ENCODE peak calls at places on chromosomes 11 and 22, in nine cellular contexts. One of them, this sample, is unnamed.

GRCh38 chr11:72409458-72409857 is 24.9 kb downstream of the CLPB start:
- DNase-seq in fibroblast of mammary gland: no peak
- DNase-seq in BE2C: no peak
- DNase-seq in fibroblast of lung: no peak
- DNase-seq in IMR-90: no peak
- DNase-seq in fibroblast of villous mesenchyme: no peak
- DNase-seq in uterus: no peak
- DNase-seq in brain microvascular endothelial cell: no peak
- DNase-seq in A549: no peak
- DNase-seq in this sample: no peak

GRCh38 chr22:35400335-35400680 is 368 bp downstream of the MCM5 start:
- DNase-seq in brain microvascular endothelial cell: no peak
- DNase-seq in uterus: no peak
- DNase-seq in IMR-90: no peak
- DNase-seq in A549: no peak
- DNase-seq in fibroblast of villous mesenchyme: no peak
- DNase-seq in fibroblast of mammary gland: no peak
- DNase-seq in BE2C: no peak
- DNase-seq in fibroblast of lung: no peak
- DNase-seq in this sample: no peak

GRCh38 chr22:45064313-45065268 is 54.8 kb upstream of the PHF21B start:
- DNase-seq in fibroblast of villous mesenchyme: peak; percentile 83
- DNase-seq in IMR-90: peak; percentile 87
- DNase-seq in fibroblast of mammary gland: peak; percentile 91
- DNase-seq in A549: no peak
- DNase-seq in BE2C: no peak
- DNase-seq in uterus: no peak
- DNase-seq in brain microvascular endothelial cell: peak; percentile 73
- DNase-seq in fibroblast of lung: peak; percentile 66
- DNase-seq in this sample: no peak

GRCh38 chr11:38226684-38227083 is 1628.6 kb upstream of the RAG2 start:
- DNase-seq in fibroblast of mammary gland: no peak
- DNase-seq in brain microvascular endothelial cell: no peak
- DNase-seq in fibroblast of villous mesenchyme: no peak
- DNase-seq in BE2C: no peak
- DNase-seq in IMR-90: no peak
- DNase-seq in uterus: no peak
- DNase-seq in A549: no peak
- DNase-seq in fibroblast of lung: no peak
- DNase-seq in this sample: no peak

GRCh38 chr11:122368796-122369195 is 252.8 kb upstream of the BLID start:
- DNase-seq in IMR-90: no peak
- DNase-seq in brain microvascular endothelial cell: no peak
- DNase-seq in fibroblast of lung: no peak
- DNase-seq in fibroblast of villous mesenchyme: no peak
- DNase-seq in A549: no peak
- DNase-seq in fibroblast of mammary gland: no peak
- DNase-seq in uterus: no peak
- DNase-seq in BE2C: no peak
- DNase-seq in this sample: no peak

GRCh38 chr11:111206472-111206871 is 39.1 kb upstream of the POU2AF2 start:
- DNase-seq in BE2C: no peak
- DNase-seq in A549: peak; percentile 8
- DNase-seq in fibroblast of mammary gland: peak; percentile 62
- DNase-seq in uterus: no peak
- DNase-seq in IMR-90: peak; percentile 81
- DNase-seq in fibroblast of villous mesenchyme: peak; percentile 59
- DNase-seq in fibroblast of lung: peak; percentile 67
- DNase-seq in brain microvascular endothelial cell: peak; percentile 52
- DNase-seq in this sample: peak; percentile 26

GRCh38 chr11:78418584-78419211 is 1.1 kb upstream of the GAB2 start:
- DNase-seq in uterus: no peak
- DNase-seq in IMR-90: peak; percentile 27
- DNase-seq in BE2C: no peak
- DNase-seq in fibroblast of mammary gland: peak; percentile 22
- DNase-seq in fibroblast of lung: no peak
- DNase-seq in brain microvascular endothelial cell: peak; percentile 2
- DNase-seq in A549: no peak
- DNase-seq in fibroblast of villous mesenchyme: peak; percentile 44
- DNase-seq in this sample: no peak

GRCh38 chr22:50340157-50340879 is 2.8 kb upstream of the PPP6R2 start:
- DNase-seq in fibroblast of mammary gland: no peak
- DNase-seq in fibroblast of lung: no peak
- DNase-seq in A549: no peak
- DNase-seq in BE2C: peak; percentile 55
- DNase-seq in uterus: no peak
- DNase-seq in fibroblast of villous mesenchyme: no peak
- DNase-seq in IMR-90: no peak
- DNase-seq in brain microvascular endothelial cell: no peak
- DNase-seq in this sample: no peak

GRCh38 chr11:123362941-123363340 is 67.1 kb upstream of the GRAMD1B start:
- DNase-seq in BE2C: no peak
- DNase-seq in IMR-90: no peak
- DNase-seq in fibroblast of villous mesenchyme: no peak
- DNase-seq in fibroblast of lung: no peak
- DNase-seq in A549: no peak
- DNase-seq in uterus: no peak
- DNase-seq in fibroblast of mammary gland: no peak
- DNase-seq in brain microvascular endothelial cell: no peak
- DNase-seq in this sample: no peak

DNA sequence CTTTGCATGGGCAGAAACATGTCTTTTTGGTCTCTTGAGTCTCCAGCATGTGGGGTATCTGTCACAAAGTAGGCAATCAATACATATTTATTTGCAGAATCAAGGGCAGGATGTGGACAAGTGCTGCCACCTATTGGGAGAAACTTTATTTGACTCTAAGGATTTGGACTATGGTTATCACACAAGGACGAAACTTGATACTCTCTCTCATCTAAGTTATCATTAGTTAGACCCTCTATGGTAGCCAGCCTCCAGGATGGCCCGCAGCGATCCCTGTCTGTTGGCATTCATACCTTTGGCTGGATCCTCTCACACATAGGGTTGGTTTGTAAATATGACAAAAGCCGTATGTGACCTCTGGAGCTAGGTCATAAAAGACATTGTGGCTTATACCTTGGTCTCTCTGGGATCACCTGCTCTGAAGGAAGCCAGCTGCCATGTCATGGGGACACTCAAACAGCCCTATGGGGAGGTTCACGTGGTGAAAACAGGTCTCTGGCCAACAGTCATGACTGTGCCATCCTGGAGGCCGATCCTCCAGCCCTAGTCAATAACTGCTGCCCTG is 1.1 kb upstream of the FBXO7 start:
- DNase-seq in brain microvascular endothelial cell: peak; percentile 65
- DNase-seq in fibroblast of mammary gland: peak; percentile 76
- DNase-seq in IMR-90: peak; percentile 70
- DNase-seq in fibroblast of villous mesenchyme: peak; percentile 67
- DNase-seq in A549: peak; percentile 12
- DNase-seq in fibroblast of lung: peak; percentile 74
- DNase-seq in BE2C: peak; percentile 42
- DNase-seq in uterus: no peak
- DNase-seq in this sample: no peak
- H3K4me3 ChIP-seq in brain microvascular endothelial cell: no peak overlapping the region
- H3K4me3 ChIP-seq in fibroblast of mammary gland: peak overlapping the region; percentile 60
- H3K4me3 ChIP-seq in IMR-90: no peak overlapping the region
- H3K4me3 ChIP-seq in fibroblast of villous mesenchyme: no peak overlapping the region
- H3K4me3 ChIP-seq in A549: peak overlapping the region; percentile 81
- H3K4me3 ChIP-seq in fibroblast of lung: no peak overlapping the region
- H3K4me3 ChIP-seq in BE2C: peak overlapping the region; percentile 76
- H3K4me3 ChIP-seq in uterus: no peak overlapping the region
- H3K4me3 ChIP-seq in this sample: peak overlapping the region; percentile 76

GRCh38 chr11:8091671-8092070 is 10.7 kb downstream of the TUB start:
- DNase-seq in IMR-90: no peak
- DNase-seq in fibroblast of mammary gland: no peak
- DNase-seq in fibroblast of villous mesenchyme: no peak
- DNase-seq in brain microvascular endothelial cell: no peak
- DNase-seq in A549: no peak
- DNase-seq in fibroblast of lung: no peak
- DNase-seq in BE2C: no peak
- DNase-seq in uterus: peak; percentile 13
- DNase-seq in this sample: no peak

GRCh38 chr11:8092587-8093424 is 11.8 kb downstream of the TUB start:
- DNase-seq in fibroblast of lung: peak; percentile 70
- DNase-seq in A549: peak; percentile 85
- DNase-seq in fibroblast of mammary gland: peak; percentile 78
- DNase-seq in fibroblast of villous mesenchyme: peak; percentile 67
- DNase-seq in IMR-90: peak; percentile 66
- DNase-seq in uterus: peak; percentile 77
- DNase-seq in BE2C: peak; percentile 72
- DNase-seq in brain microvascular endothelial cell: peak; percentile 72
- DNase-seq in this sample: peak; percentile 28

GRCh38 chr11:8087756-8088155 is 6.7 kb downstream of the TUB start:
- DNase-seq in fibroblast of mammary gland: no peak
- DNase-seq in fibroblast of villous mesenchyme: no peak
- DNase-seq in uterus: no peak
- DNase-seq in IMR-90: no peak
- DNase-seq in A549: no peak
- DNase-seq in BE2C: no peak
- DNase-seq in fibroblast of lung: no peak
- DNase-seq in brain microvascular endothelial cell: no peak
- DNase-seq in this sample: no peak

GRCh38 chr11:8089791-8090510 is 8.9 kb downstream of the TUB start:
- DNase-seq in uterus: peak; percentile 13
- DNase-seq in fibroblast of villous mesenchyme: no peak
- DNase-seq in IMR-90: no peak
- DNase-seq in BE2C: no peak
- DNase-seq in A549: no peak
- DNase-seq in fibroblast of mammary gland: no peak
- DNase-seq in fibroblast of lung: no peak
- DNase-seq in brain microvascular endothelial cell: no peak
- DNase-seq in this sample: no peak

DNA sequence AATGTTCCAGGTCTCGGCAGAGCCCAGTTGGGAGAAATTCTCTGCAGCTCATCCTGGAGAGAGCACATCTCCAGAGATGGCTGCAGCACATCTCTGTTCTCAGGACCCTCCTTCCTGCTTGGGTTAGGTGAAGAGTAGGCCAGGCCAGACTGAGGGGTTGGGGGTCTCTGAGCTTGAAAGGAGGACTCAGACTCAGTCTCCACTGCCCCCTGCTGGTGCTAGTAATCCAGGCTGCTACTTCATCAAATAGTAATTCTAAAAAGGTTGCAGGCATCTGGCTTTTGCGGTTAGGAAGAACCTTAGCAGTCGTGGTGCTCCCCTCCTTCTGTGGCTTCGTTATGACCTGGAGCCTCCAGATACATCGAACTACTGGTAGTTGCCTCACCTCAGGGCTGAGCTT is 9.7 kb downstream of the TUB start:
- DNase-seq in A549: no peak
- DNase-seq in uterus: peak; percentile 45
- DNase-seq in fibroblast of lung: peak; percentile 40
- DNase-seq in brain microvascular endothelial cell: peak; percentile 37
- DNase-seq in BE2C: peak; percentile 73
- DNase-seq in fibroblast of mammary gland: peak; percentile 49
- DNase-seq in IMR-90: no peak
- DNase-seq in fibroblast of villous mesenchyme: peak; percentile 35
- DNase-seq in this sample: no peak
- TF ChIP-seq CTCF in A549: peak; percentile 66
- TF ChIP-seq CTCF in uterus: peak; percentile 40
- TF ChIP-seq CTCF in fibroblast of lung: peak; percentile 61
- TF ChIP-seq CTCF in brain microvascular endothelial cell: peak; percentile 82
- TF ChIP-seq CTCF in BE2C: peak; percentile 71
- TF ChIP-seq CTCF in fibroblast of mammary gland: peak; percentile 75
- TF ChIP-seq CTCF in IMR-90: peak; percentile 44
- TF ChIP-seq CTCF in fibroblast of villous mesenchyme: peak; percentile 63
- TF ChIP-seq CTCF in this sample: peak; percentile 54

GRCh38 chr11:118705796-118706545 is 26.5 kb upstream of the TREH start:
- DNase-seq in brain microvascular endothelial cell: no peak
- DNase-seq in fibroblast of mammary gland: no peak
- DNase-seq in fibroblast of lung: no peak
- DNase-seq in A549: no peak
- DNase-seq in IMR-90: no peak
- DNase-seq in BE2C: peak; percentile 29
- DNase-seq in fibroblast of villous mesenchyme: no peak
- DNase-seq in uterus: no peak
- DNase-seq in this sample: no peak
- H3K4me3 ChIP-seq in brain microvascular endothelial cell: no peak overlapping the region
- H3K4me3 ChIP-seq in fibroblast of mammary gland: no peak overlapping the region
- H3K4me3 ChIP-seq in fibroblast of lung: no peak overlapping the region
- H3K4me3 ChIP-seq in A549: no peak overlapping the region
- H3K4me3 ChIP-seq in IMR-90: no peak overlapping the region
- H3K4me3 ChIP-seq in BE2C: no peak overlapping the region
- H3K4me3 ChIP-seq in fibroblast of villous mesenchyme: no peak overlapping the region
- H3K4me3 ChIP-seq in uterus: no peak overlapping the region
- H3K4me3 ChIP-seq in this sample: no peak overlapping the region

DNA sequence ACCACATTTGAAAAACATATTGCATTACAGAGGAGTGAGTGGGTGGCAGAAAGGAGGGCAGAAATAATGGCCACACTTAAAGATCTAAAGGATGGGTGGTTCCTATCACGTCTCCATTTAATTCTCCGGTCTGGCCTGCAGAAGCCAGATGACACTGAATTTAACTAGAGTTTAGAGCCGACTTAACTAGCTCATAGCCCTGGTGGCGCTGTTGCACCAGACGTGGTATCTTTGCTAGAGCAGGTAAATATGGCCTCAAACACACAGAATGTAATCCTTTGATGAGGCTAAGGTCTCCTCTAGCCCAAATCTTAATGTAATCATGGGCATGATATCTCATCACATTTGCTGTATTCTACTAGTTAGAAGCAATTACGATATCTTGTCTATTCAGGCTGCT is 51.5 kb upstream of the GAL start:
- DNase-seq in fibroblast of villous mesenchyme: peak; percentile 73
- DNase-seq in fibroblast of lung: peak; percentile 83
- DNase-seq in A549: peak; percentile 51
- DNase-seq in fibroblast of mammary gland: peak; percentile 74
- DNase-seq in BE2C: peak; percentile 83
- DNase-seq in brain microvascular endothelial cell: peak; percentile 61
- DNase-seq in IMR-90: peak; percentile 70
- DNase-seq in uterus: no peak
- DNase-seq in this sample: peak; percentile 49
- TF ChIP-seq CTCF in fibroblast of villous mesenchyme: peak; percentile 63
- TF ChIP-seq CTCF in fibroblast of lung: peak; percentile 53
- TF ChIP-seq CTCF in A549: peak; percentile 69
- TF ChIP-seq CTCF in fibroblast of mammary gland: peak; percentile 78
- TF ChIP-seq CTCF in BE2C: peak; percentile 88
- TF ChIP-seq CTCF in brain microvascular endothelial cell: peak; percentile 87
- TF ChIP-seq CTCF in IMR-90: peak; percentile 68
- TF ChIP-seq CTCF in uterus: no peak
- TF ChIP-seq CTCF in this sample: peak; percentile 79

This sample was measured in LNCaP clone FGC.